ENCODE peak calls at places on chromosome 22, in nine cellular contexts. F, K, N, Q, O, M, X, H and A are unnamed samples. For H3K4me1, the result is how much of the 10 kb centered on the place peaks cover.

GRCh38 chr22:25105817-25106650 is 93.6 kb upstream of the CRYBB3 start:
- DNase-seq in F (no peak), K (no peak), N (no peak), Q (no peak), O (no peak), M (no peak), X (no peak), H (no peak), A (no peak)

GRCh38 chr22:50146440-50147228 is 23.9 kb upstream of the PANX2 start:
- DNase-seq in F (no peak), K (peak), N (peak), Q (peak), O (no peak), M (no peak), X (peak), H (peak), A (no peak)

GRCh38 chr22:46213052-46213451 is 37.0 kb downstream of the CDPF1 start:
- DNase-seq in F (no peak), K (no peak), N (no peak), Q (no peak), O (no peak), M (no peak), X (no peak), H (no peak), A (no peak)

GRCh38 chr22:46072030-46072881 is 78.1 kb upstream of the PPARA start:
- DNase-seq in F (no peak), K (peak), N (peak), Q (peak), O (peak), M (peak), X (peak), H (peak), A (peak)

GRCh38 chr22:46052801-46053562 is 76.0 kb upstream of the WNT7B start:
- DNase-seq in F (no peak), K (peak), N (peak), Q (peak), O (no peak), M (peak), X (peak), H (peak), A (peak)

GRCh38 chr22:38295863-38296262 is 21.4 kb downstream of the CSNK1E start:
- DNase-seq in F (no peak), K (no peak), N (no peak), Q (no peak), O (no peak), M (no peak), X (no peak), H (no peak), A (no peak)

GRCh38 chr22:50567721-50568252 is 5.1 kb upstream of the SYCE3 start:
- DNase-seq in F (no peak), K (peak), N (no peak), Q (no peak), O (no peak), M (no peak), X (no peak), H (no peak), A (peak)

GRCh38 chr22:27918351-27919221 is 470 bp downstream of the PITPNB start:
- DNase-seq in F (peak), K (peak), N (peak), Q (peak), O (peak), M (peak), X (peak), H (peak), A (peak)

GRCh38 chr22:23404689-23405365 is 175.3 kb downstream of the IGLL1 start:
- DNase-seq in F (no peak), K (peak), N (peak), Q (no peak), O (peak), M (peak), X (no peak), H (no peak), A (peak)

GRCh38 chr22:31883989-31884388 is 60.3 kb upstream of the YWHAH start:
- DNase-seq in F (no peak), K (no peak), N (no peak), Q (no peak), O (no peak), M (no peak), X (no peak), H (no peak), A (peak)

GRCh38 chr22:37626144-37626543 is 13.3 kb upstream of the SH3BP1 start:
- DNase-seq in F (no peak), K (peak), N (peak), Q (peak), O (no peak), M (no peak), X (no peak), H (peak), A (peak)

GRCh38 chr22:17990167-17990566 is 34.2 kb downstream of the MICAL3 start:
- DNase-seq in F (no peak), K (no peak), N (no peak), Q (no peak), O (no peak), M (no peak), X (no peak), H (no peak), A (no peak)

GRCh38 chr22:19173047-19174035 is 5.2 kb downstream of the SLC25A1 start:
- DNase-seq in F (no peak), K (no peak), N (no peak), Q (no peak), O (no peak), M (no peak), X (no peak), H (no peak), A (peak)

GRCh38 chr22:33247758-33248157 is 189.6 kb upstream of the SYN3 start:
- DNase-seq in F (no peak), K (no peak), N (peak), Q (no peak), O (no peak), M (no peak), X (peak), H (no peak), A (no peak)
- H3K4me1 ChIP-seq in F (under half), K (under half), N (under half), Q (under half), O (under half), M (under half), X (under half), H (under half), A (under half)

DNA sequence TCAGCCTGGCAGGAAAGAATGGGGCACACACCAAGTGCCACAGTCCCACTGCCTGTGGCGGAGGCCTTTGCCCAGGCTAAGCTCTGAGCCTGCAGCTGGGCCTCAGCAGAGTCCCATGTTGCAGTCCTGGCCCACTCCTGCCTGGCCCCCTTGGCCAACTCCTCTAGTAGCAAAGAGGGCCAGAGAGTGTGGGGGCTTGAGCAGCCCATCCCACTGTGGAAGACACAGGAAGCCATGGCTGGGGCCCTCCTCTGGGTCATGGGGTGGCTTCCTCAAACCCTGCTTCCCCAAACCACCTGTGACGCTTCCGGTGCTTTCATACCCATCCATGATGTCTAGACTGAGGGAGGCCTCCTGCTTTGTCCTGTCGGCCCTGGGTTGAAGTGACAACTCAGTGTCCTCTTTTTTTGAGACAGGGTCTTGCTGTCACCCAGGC is 5.8 kb downstream of the RPS19BP1 start:
- DNase-seq in F (peak), K (no peak), N (no peak), Q (no peak), O (no peak), M (no peak), X (no peak), H (no peak), A (no peak)
- H3K4me1 ChIP-seq in F (half or more), K (half or more), N (under half), Q (half or more), O (under half), M (under half), X (under half), H (half or more), A (under half)

GRCh38 chr22:42300286-42301071 is 30.0 kb upstream of the TCF20 start:
- DNase-seq in F (no peak), K (no peak), N (no peak), Q (no peak), O (no peak), M (peak), X (peak), H (no peak), A (no peak)

GRCh38 chr22:42301072-42301741 is 30.8 kb upstream of the TCF20 start:
- DNase-seq in F (no peak), K (no peak), N (no peak), Q (no peak), O (no peak), M (no peak), X (no peak), H (no peak), A (no peak)

GRCh38 chr22:42297778-42298177 is 27.3 kb upstream of the TCF20 start:
- DNase-seq in F (no peak), K (no peak), N (no peak), Q (no peak), O (no peak), M (no peak), X (no peak), H (no peak), A (no peak)

GRCh38 chr22:42298746-42299145 is 28.3 kb upstream of the TCF20 start:
- DNase-seq in F (no peak), K (no peak), N (no peak), Q (no peak), O (no peak), M (no peak), X (no peak), H (no peak), A (no peak)

DNA sequence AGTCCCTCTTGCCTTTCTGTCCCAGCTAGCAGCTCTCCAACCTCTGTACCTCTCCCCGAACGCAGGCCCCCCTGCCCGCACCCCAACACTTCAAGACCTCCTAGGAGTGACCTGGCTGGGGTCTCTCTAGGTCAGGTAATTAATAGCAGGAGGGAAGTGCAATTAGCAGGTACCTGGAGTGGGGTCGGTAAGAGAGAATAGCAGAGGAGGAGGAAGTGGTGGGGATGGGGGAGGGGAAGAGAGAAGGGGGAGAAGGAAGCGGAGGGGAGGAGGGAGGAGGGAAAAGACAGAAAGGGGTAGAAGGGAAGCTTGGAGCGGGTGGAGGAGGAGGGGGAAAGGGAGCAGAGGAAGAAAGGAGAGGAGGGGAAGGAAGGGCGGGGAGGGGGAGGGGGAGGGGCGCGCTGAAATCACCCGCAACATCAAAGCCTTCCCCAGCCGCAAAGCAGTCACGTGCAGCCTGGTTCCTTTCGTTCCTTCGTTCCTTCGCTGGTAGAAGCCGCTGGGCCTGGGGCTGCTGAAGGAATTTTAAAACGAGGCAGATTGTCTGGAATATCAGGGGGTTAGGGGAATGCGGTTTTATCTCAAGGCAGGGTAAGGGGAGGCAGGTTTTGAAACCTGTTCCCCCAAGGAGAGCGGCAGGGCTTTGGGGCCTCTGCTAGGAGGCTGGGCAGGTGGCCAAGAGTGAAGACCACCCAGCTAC is 29.3 kb upstream of the TCF20 start:
- DNase-seq in F (peak), K (no peak), N (peak), Q (no peak), O (peak), M (no peak), X (no peak), H (no peak), A (peak)
- H3K4me1 ChIP-seq in F (half or more), K (under half), N (under half), Q (under half), O (under half), M (under half), X (under half), H (under half), A (under half)

GRCh38 chr22:21069375-21069774 is 23.6 kb downstream of the LRRC74B start:
- DNase-seq in F (no peak), K (no peak), N (no peak), Q (no peak), O (no peak), M (no peak), X (no peak), H (no peak), A (no peak)
- H3K4me1 ChIP-seq in F (under half), K (under half), N (under half), Q (under half), O (under half), M (under half), X (under half), H (under half), A (under half)

DNA sequence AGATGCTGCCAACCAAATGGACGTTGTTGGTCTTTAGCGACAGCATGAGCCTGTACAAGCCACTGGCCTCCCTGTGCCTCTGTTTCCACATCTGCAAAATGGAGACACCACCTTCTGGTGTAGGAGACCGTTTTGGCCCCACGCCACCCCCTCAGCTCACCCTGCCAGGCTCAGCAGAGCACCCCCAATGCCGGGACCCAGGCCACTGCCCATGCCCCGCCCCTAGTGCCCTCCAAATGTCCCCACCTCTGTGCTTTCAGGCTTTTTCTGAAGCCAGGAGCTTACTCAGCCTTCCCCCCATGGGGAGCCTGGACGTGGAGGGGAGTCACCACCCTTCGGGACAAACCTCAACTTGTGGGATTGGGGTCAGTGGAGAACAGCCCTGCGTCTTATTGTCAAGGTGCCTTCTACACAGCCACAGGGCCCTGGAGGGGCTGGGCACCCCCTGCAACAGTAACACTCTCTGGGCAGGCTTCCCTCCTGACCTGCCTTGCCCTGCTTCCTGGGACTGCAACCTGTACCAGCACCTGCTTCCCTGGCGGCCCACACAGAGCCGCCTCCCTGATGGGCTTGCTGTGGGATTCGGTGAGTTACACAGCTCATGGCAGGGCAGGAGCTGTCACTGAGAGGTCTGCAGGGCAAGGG is 24.6 kb upstream of the RTL6 start:
- DNase-seq in F (no peak), K (peak), N (no peak), Q (no peak), O (no peak), M (no peak), X (no peak), H (no peak), A (no peak)
- H3K4me1 ChIP-seq in F (under half), K (under half), N (under half), Q (under half), O (under half), M (under half), X (under half), H (under half), A (under half)

DNA sequence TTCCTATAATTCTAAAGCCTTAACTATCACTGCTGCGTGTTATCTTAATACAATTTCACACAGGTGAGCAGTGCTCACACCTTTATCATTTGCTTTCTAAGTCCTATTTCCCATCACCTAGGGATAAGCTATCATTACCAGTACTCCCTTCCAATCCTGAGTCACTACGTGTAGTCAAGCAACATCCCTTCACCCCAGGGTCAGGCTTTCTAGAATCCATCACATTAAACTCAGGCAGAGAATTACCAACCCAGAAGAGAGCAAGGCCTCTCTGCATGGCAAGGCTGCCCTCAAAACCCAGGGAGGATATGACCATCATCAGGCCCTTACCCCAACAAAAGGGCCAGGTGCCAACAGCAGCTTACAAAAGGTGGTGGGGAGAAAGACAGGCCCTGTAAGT is 9.8 kb downstream of the PACSIN2 start:
- DNase-seq in F (no peak), K (no peak), N (no peak), Q (no peak), O (no peak), M (no peak), X (no peak), H (no peak), A (no peak)
- H3K4me1 ChIP-seq in F (under half), K (half or more), N (under half), Q (half or more), O (half or more), M (half or more), X (half or more), H (half or more), A (under half)

GRCh38 chr22:36467946-36468345 is 13.5 kb downstream of the TXN2 start:
- DNase-seq in F (no peak), K (no peak), N (peak), Q (no peak), O (no peak), M (peak), X (peak), H (peak), A (peak)

GRCh38 chr22:36466258-36466657 is 15.2 kb downstream of the TXN2 start:
- DNase-seq in F (no peak), K (no peak), N (no peak), Q (no peak), O (no peak), M (no peak), X (no peak), H (no peak), A (no peak)

GRCh38 chr22:36469094-36469710 is 12.2 kb downstream of the TXN2 start:
- DNase-seq in F (no peak), K (no peak), N (no peak), Q (no peak), O (no peak), M (no peak), X (no peak), H (no peak), A (no peak)

GRCh38 chr22:36465232-36466021 is 16.0 kb downstream of the TXN2 start:
- DNase-seq in F (no peak), K (no peak), N (peak), Q (peak), O (no peak), M (peak), X (peak), H (peak), A (peak)

DNA sequence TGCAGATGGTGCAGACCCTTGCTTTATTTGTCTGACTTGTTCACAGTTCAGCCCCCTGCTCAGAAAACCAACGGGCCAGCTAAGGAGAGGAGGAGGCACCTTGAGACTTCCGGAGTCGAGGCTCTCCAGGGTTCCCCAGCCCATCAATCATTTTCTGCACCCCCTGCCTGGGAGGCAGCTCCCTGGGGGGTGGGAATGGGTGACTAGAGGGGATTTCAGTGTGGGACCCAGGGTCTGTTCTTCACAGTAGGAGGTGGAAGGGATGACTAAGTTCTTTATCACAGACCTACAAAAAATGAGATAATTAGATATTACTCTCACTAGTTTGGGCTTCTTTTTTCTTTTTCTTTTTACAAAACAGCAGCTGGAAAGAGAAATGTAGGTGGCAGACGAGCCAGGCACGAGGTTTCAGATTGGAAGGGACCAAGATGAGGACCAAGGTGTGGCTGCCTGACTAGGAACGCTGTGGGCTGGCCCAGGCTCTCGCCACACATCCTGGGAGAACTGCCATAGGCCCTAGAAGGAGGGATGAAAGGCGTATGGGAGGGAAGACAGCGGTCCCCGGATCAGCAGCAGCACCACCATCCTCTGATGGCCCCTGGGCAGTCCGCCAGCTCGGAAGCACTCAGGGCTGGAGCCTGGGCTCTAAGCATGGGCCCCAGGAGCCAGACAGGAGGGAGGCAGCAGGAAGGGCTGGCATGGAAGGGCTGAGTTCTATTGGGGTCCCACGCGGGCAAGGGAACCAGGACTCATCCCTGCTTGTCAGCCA is 14.2 kb downstream of the TXN2 start:
- DNase-seq in F (no peak), K (no peak), N (peak), Q (peak), O (no peak), M (peak), X (peak), H (peak), A (no peak)
- H3K4me1 ChIP-seq in F (under half), K (half or more), N (under half), Q (half or more), O (under half), M (half or more), X (half or more), H (half or more), A (under half)